ENCODE peak calls at places on chromosomes 3 and 15, in four cellular contexts. R is lower lobe of right lung, P is fibroblast of lung, W is foreskin keratinocyte. Z is an unnamed sample. For H3K27me3, the result is how much of the 10 kb centered on the place peaks cover.

GRCh38 chr3:151347432-151347831 is 18.1 kb upstream of the P2RY13 start:
- DNase-seq in R (peak), P (no peak), W (no peak), Z (no peak)

GRCh38 chr3:32238027-32238815 is at the start of gene CMTM8:
- DNase-seq in R (peak), P (peak), W (no peak), Z (no peak)

GRCh38 chr3:42515976-42516375 is 13.5 kb downstream of the VIPR1 start:
- DNase-seq in R (no peak), P (no peak), W (no peak), Z (no peak)

GRCh38 chr3:156472150-156472549 is 82.8 kb downstream of the SSR3 start:
- DNase-seq in R (no peak), P (no peak), W (no peak), Z (no peak)

GRCh38 chr3:39447637-39448483 is 19.6 kb upstream of the MOBP start:
- DNase-seq in R (no peak), P (peak), W (peak), Z (peak)

GRCh38 chr3:157248590-157249425 is 88.9 kb upstream of the CCNL1 start:
- DNase-seq in R (no peak), P (peak), W (peak), Z (no peak)

GRCh38 chr3:435969-436492 is 239.5 kb downstream of the CHL1 start:
- DNase-seq in R (no peak), P (no peak), W (no peak), Z (no peak)

GRCh38 chr3:9898467-9899229 is 4.0 kb upstream of the IL17RE start:
- DNase-seq in R (no peak), P (no peak), W (no peak), Z (no peak)

GRCh38 chr15:64807751-64808222 is 17.7 kb downstream of the PIF1 start:
- DNase-seq in R (no peak), P (no peak), W (no peak), Z (no peak)

GRCh38 chr3:60081381-60082095 is 1031.7 kb upstream of the CFAP20DC start:
- DNase-seq in R (no peak), P (no peak), W (no peak), Z (no peak)

GRCh38 chr15:78312551-78312950 is 13.1 kb upstream of the SKIC8 start:
- DNase-seq in R (no peak), P (no peak), W (no peak), Z (no peak)

GRCh38 chr15:62611002-62611401 is 431.5 kb upstream of the TPM1 start:
- DNase-seq in R (no peak), P (no peak), W (no peak), Z (no peak)

GRCh38 chr3:121167374-121168139 is 259.6 kb downstream of the STXBP5L start:
- DNase-seq in R (peak), P (no peak), W (no peak), Z (no peak)

GRCh38 chr3:149480326-149481017 is 6.0 kb downstream of the TM4SF4 start:
- DNase-seq in R (peak), P (peak), W (peak), Z (peak)

GRCh38 chr3:150286390-150287147 is 121.5 kb upstream of the TSC22D2 start:
- DNase-seq in R (no peak), P (peak), W (peak), Z (no peak)

GRCh38 chr3:69739204-69740102 is at the start of gene MITF:
- DNase-seq in R (peak), P (peak), W (peak), Z (peak)

GRCh38 chr3:119222400-119222799 is 18.3 kb downstream of the B4GALT4 start:
- DNase-seq in R (no peak), P (no peak), W (no peak), Z (no peak)

GRCh38 chr3:112372396-112372795 is 39.4 kb downstream of the CD200 start:
- DNase-seq in R (no peak), P (no peak), W (no peak), Z (no peak)
- H3K27me3 ChIP-seq in R (under half), P (under half), W (under half), Z (under half)

GRCh38 chr3:97820780-97821179 is 1.0 kb upstream of the CRYBG3 start:
- DNase-seq in R (no peak), P (no peak), W (no peak), Z (no peak)
- H3K27me3 ChIP-seq in R (under half), P (under half), W (under half), Z (under half)

GRCh38 chr15:33370225-33371020 is 59.7 kb downstream of the RYR3 start:
- DNase-seq in R (no peak), P (no peak), W (no peak), Z (no peak)
- H3K27me3 ChIP-seq in R (under half), P (under half), W (under half), Z (under half)

GRCh38 chr15:69732133-69732532 is 279.5 kb downstream of the RPLP1 start:
- DNase-seq in R (no peak), P (no peak), W (no peak), Z (no peak)
- H3K27me3 ChIP-seq in R (under half), P (under half), W (half or more), Z (under half)

GRCh38 chr3:27708246-27708645 is 13.9 kb downstream of the EOMES start:
- DNase-seq in R (no peak), P (peak), W (peak), Z (no peak)
- H3K27me3 ChIP-seq in R (under half), P (under half), W (under half), Z (under half)

GRCh38 chr3:35640186-35640584 is 860 bp downstream of the ARPP21 start:
- DNase-seq in R (no peak), P (no peak), W (no peak), Z (no peak)
- H3K27me3 ChIP-seq in R (under half), P (under half), W (under half), Z (under half)

DNA sequence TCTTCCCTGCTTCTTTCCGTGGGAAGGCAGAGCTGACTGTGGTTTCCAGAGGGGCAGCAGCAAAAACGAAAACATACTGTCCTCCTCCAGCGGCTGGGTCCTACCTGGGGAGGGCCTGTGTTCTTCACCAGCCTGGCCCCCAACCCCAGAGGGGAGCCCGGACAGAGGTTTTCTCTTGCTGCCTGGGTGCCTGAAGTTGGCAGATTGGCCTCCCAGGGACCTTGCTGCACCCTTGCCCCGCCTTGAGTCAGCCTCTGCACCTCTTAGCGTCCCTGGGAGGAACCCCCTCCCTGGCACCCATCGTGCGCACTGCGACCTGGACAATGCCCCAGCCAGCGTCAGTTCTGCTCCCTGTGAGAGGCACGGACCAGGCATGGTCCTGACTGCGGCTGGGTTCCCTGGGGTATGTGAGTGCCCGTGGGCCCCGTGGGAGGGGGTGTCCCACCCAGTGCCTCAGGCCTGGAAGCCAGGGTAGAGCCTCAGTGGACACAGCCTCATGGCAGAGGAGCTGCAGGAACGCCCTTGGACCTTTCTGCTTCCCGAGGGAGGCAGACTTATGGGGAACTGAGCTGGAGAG is 56.8 kb upstream of the PRR23E start:
- DNase-seq in R (peak), P (no peak), W (no peak), Z (no peak)
- H3K27me3 ChIP-seq in R (under half), P (under half), W (half or more), Z (under half)

GRCh38 chr15:99102332-99103235 is 2.3 kb upstream of the SYNM start:
- DNase-seq in R (no peak), P (peak), W (no peak), Z (peak)
- H3K27me3 ChIP-seq in R (half or more), P (under half), W (half or more), Z (under half)

Z was measured in right atrium auricular region.